ENCODE peak calls at places on chromosomes 16 and 17, in five cellular contexts. Z is AG04450, V is WERI-Rb-1, T is tibial nerve, B is lower lobe of right lung. X is an unnamed sample.
A peak's percentile ranks its signal among the peaks of the same experiment; 100 is the strongest.

GRCh38 chr16:81836279-81837054 is 57.4 kb downstream of the PLCG2 start:
- DNase-seq in Z (no peak), B (no peak), T (no peak), V (no peak), X (no peak)

GRCh38 chr17:78708510-78708973 is 73.5 kb downstream of the CYTH1 start:
- DNase-seq in Z (peak; percentile 72), V (peak; percentile 82), T (peak; percentile 50), B (peak; percentile 75), X (peak; percentile 71)

GRCh38 chr16:31404353-31405064 is 11.4 kb downstream of the ITGAD start:
- DNase-seq in V (no peak), T (no peak), B (no peak), Z (no peak), X (no peak)

GRCh38 chr16:71885261-71885650 is 1.3 kb upstream of the ZNF821 start:
- DNase-seq in T (no peak), B (peak; percentile 56), V (no peak), Z (no peak), X (no peak)

GRCh38 chr16:89319883-89320716 is 102.6 kb downstream of the ZNF778 start:
- DNase-seq in B (peak; percentile 60), Z (no peak), V (no peak), T (no peak), X (peak; percentile 58)

GRCh38 chr16:88754912-88755744 is 29.9 kb downstream of the PIEZO1 start:
- DNase-seq in V (peak; percentile 31), B (no peak), T (no peak), Z (peak; percentile 60), X (no peak)

GRCh38 chr16:27867122-27868110 is 196.1 kb downstream of the GSG1L start:
- DNase-seq in T (no peak), V (peak; percentile 95), B (peak; percentile 84), Z (peak; percentile 8), X (peak; percentile 67)

GRCh38 chr17:82981141-82981540 is 98.3 kb upstream of the METRNL start:
- DNase-seq in Z (no peak), T (no peak), V (no peak), B (no peak), X (no peak)

GRCh38 chr17:56819431-56820145 is 14.1 kb downstream of the C17orf67 start:
- DNase-seq in V (peak; percentile 85), T (peak; percentile 90), B (no peak), Z (peak; percentile 18), X (peak; percentile 71)

GRCh38 chr16:58563775-58564174 is 48.5 kb downstream of the SETD6 start:
- DNase-seq in T (no peak), B (no peak), Z (no peak), V (no peak), X (no peak)

GRCh38 chr17:10843806-10844205 is 5.9 kb upstream of the PIRT start:
- DNase-seq in V (no peak), T (no peak), B (no peak), Z (no peak), X (no peak)

GRCh38 chr16:1333149-1333812 is at the start of gene BAIAP3:
- DNase-seq in Z (no peak), T (no peak), B (no peak), V (no peak), X (peak; percentile 70)

GRCh38 chr16:64133396-64133795 is 988.5 kb downstream of the CDH11 start:
- DNase-seq in B (no peak), Z (no peak), T (no peak), V (no peak), X (no peak)

GRCh38 chr17:8628609-8629169 is 1.8 kb downstream of the MYH10 start:
- DNase-seq in Z (no peak), V (no peak), T (no peak), B (no peak), X (peak; percentile 32)

GRCh38 chr17:56319531-56319930 is 166.3 kb downstream of the ANKFN1 start:
- DNase-seq in V (no peak), T (no peak), Z (peak; percentile 29), B (no peak), X (no peak)

GRCh38 chr17:50347087-50347893 is 1.4 kb downstream of the XYLT2 start:
- DNase-seq in Z (no peak), V (no peak), T (no peak), B (no peak), X (no peak)

GRCh38 chr17:77681820-77682219 is 276.7 kb upstream of the TNRC6C start:
- DNase-seq in B (no peak), Z (no peak), V (no peak), T (peak; percentile 59), X (no peak)

GRCh38 chr17:65557349-65558310 is 3.8 kb downstream of the AXIN2 start:
- DNase-seq in Z (no peak), T (no peak), B (no peak), V (no peak), X (no peak)

GRCh38 chr16:52549011-52549692 is 2.2 kb upstream of the TOX3 start:
- DNase-seq in B (no peak), Z (no peak), V (no peak), T (no peak), X (no peak)

GRCh38 chr17:193841-194806 is 12.7 kb upstream of the DOC2B start:
- DNase-seq in T (no peak), B (peak; percentile 33), V (peak; percentile 91), Z (no peak), X (peak; percentile 39)

GRCh38 chr16:46852130-46852529 is 21.1 kb upstream of the C16orf87 start:
- DNase-seq in Z (no peak), B (no peak), T (no peak), V (no peak), X (no peak)

GRCh38 chr16:27246439-27246838 is 22.1 kb downstream of the NSMCE1 start:
- DNase-seq in Z (no peak), B (no peak), T (no peak), V (no peak), X (no peak)

GRCh38 chr16:51402785-51403184 is 251.7 kb upstream of the SALL1 start:
- DNase-seq in Z (no peak), B (no peak), V (no peak), T (no peak), X (no peak)

GRCh38 chr17:80889231-80889896 is 102.3 kb upstream of the CHMP6 start:
- DNase-seq in Z (no peak), B (peak; percentile 27), T (no peak), V (no peak), X (no peak)

GRCh38 chr17:49616086-49616485 is 40.4 kb downstream of the NXPH3 start:
- DNase-seq in V (no peak), B (no peak), Z (no peak), T (no peak), X (no peak)

GRCh38 chr17:37856245-37856644 is 68.0 kb upstream of the TBC1D3K start:
- DNase-seq in V (no peak), B (no peak), Z (no peak), T (no peak), X (no peak)

GRCh38 chr17:76384987-76385891 is 830 bp downstream of the SPHK1 start:
- DNase-seq in Z (no peak), V (peak; percentile 33), B (no peak), T (peak; percentile 36), X (peak; percentile 38)

GRCh38 chr17:46876926-46877325 is 25.5 kb downstream of the WNT9B start:
- DNase-seq in T (no peak), B (no peak), Z (no peak), V (no peak), X (no peak)

GRCh38 chr17:44210342-44211192 is 8.9 kb downstream of the UBTF start:
- DNase-seq in B (peak; percentile 93), Z (peak; percentile 71), V (peak; percentile 95), T (peak; percentile 81), X (peak; percentile 93)

GRCh38 chr17:39667262-39668140 is 752 bp upstream of the PNMT start:
- DNase-seq in T (no peak), V (peak; percentile 84), Z (no peak), B (no peak), X (no peak)

GRCh38 chr16:66167564-66168291 is 198.8 kb upstream of the CDH5 start:
- DNase-seq in V (no peak), T (no peak), Z (no peak), B (no peak), X (no peak)

GRCh38 chr16:4137438-4137837 is 21.2 kb upstream of the ADCY9 start:
- DNase-seq in B (no peak), Z (no peak), T (no peak), V (no peak), X (no peak)
- TF ChIP-seq CTCF in B (no peak), Z (no peak), T (no peak), V (no peak), X (no peak)

GRCh38 chr17:14311186-14311705 is 10.4 kb downstream of the HS3ST3B1 start:
- DNase-seq in T (no peak), B (no peak), V (no peak), Z (no peak), X (no peak)

GRCh38 chr17:14310101-14310500 is 9.2 kb downstream of the HS3ST3B1 start:
- DNase-seq in Z (no peak), B (no peak), V (peak; percentile 48), T (no peak), X (no peak)

GRCh38 chr17:14312522-14312921 is 11.6 kb downstream of the HS3ST3B1 start:
- DNase-seq in Z (no peak), B (no peak), V (no peak), T (no peak), X (no peak)

GRCh38 chr17:14310584-14310983 is 9.7 kb downstream of the HS3ST3B1 start:
- DNase-seq in Z (no peak), V (no peak), T (no peak), B (no peak), X (no peak)

GRCh38 chr17:14311979-14312378 is 11.1 kb downstream of the HS3ST3B1 start:
- DNase-seq in V (no peak), B (no peak), T (no peak), Z (no peak), X (no peak)
- TF ChIP-seq CTCF in V (no peak), B (no peak), T (no peak), Z (no peak), X (no peak)

GRCh38 chr17:64016974-64017373 is 3.5 kb downstream of the ICAM2 start:
- DNase-seq in B (no peak), T (no peak), V (no peak), Z (no peak), X (no peak)

GRCh38 chr17:64019486-64020067 is 856 bp downstream of the ICAM2 start:
- DNase-seq in V (no peak), Z (no peak), T (no peak), B (no peak), X (no peak)

GRCh38 chr17:64015447-64015846 is 5.0 kb downstream of the ICAM2 start:
- DNase-seq in B (no peak), T (no peak), Z (no peak), V (no peak), X (no peak)

GRCh38 chr17:64017381-64017980 is 3.0 kb downstream of the ICAM2 start:
- DNase-seq in V (no peak), T (no peak), B (no peak), Z (no peak), X (no peak)

DNA sequence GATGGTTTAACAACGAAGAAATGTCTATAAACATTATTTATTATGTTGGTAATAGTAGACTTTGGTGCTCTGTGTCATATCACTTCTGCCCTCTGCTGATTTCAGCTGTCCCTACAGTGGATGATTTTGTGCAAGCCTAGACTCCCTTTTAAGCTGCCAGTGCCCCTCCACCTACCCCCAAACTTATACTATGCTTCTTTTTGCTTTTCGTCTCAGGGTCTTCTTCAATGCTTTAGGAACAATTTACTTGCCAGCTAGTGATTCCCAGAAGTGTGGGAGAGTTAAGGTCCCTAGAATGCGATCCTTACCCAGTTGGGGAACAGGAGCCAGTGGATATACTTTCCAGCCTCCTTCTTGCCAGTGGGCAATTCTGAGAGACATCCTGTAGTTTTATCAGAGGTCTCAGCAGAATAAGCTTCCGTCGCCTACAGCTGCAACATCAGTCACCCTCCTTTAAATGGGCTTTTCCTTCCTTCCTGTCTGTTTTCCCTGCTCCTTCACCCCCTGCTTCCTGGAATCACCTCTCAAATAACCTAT is 4.1 kb downstream of the ICAM2 start:
- DNase-seq in T (no peak), Z (no peak), V (no peak), B (no peak), X (no peak)
- TF ChIP-seq CTCF in T (no peak), Z (peak; percentile 20), V (no peak), B (no peak), X (no peak)

GRCh38 chr16:12350945-12351344 is 374.4 kb downstream of the SNX29 start:
- DNase-seq in B (no peak), Z (no peak), V (peak; percentile 16), T (no peak), X (no peak)
- TF ChIP-seq CTCF in B (no peak), Z (no peak), V (peak; percentile 16), T (no peak), X (peak; percentile 34)